ENCODE peak calls at places on chromosomes 3 and 15, in five cellular contexts. W is A549, Z is neuronal stem cell, O is psoas muscle, J is PC-3. U is an unnamed sample. For H3K9me3, the result is how much of the 10 kb centered on the place peaks cover.

GRCh38 chr15:89492111-89492641 is 4.2 kb downstream of the RHCG start:
- DNase-seq in W (no peak), J (peak), Z (no peak), O (no peak), U (no peak)

GRCh38 chr15:79101866-79102581 is 11.4 kb upstream of the RASGRF1 start:
- DNase-seq in J (no peak), W (no peak), Z (no peak), O (no peak), U (no peak)

GRCh38 chr3:9914011-9914410 is 2.9 kb upstream of the IL17RC start:
- DNase-seq in W (no peak), O (no peak), J (peak), Z (no peak), U (no peak)

GRCh38 chr15:81133782-81134461 is at the start of gene CFAP161:
- DNase-seq in J (no peak), O (peak), Z (peak), W (peak), U (peak)

GRCh38 chr3:185927501-185928200 is 10.2 kb downstream of the TRA2B start:
- DNase-seq in W (no peak), Z (no peak), O (no peak), J (no peak), U (no peak)

GRCh38 chr3:49563766-49564165 is 9.5 kb downstream of the BSN start:
- DNase-seq in J (no peak), W (no peak), O (no peak), Z (no peak), U (no peak)

GRCh38 chr3:152021951-152022461 is 148.6 kb downstream of the SUCNR1 start:
- DNase-seq in Z (no peak), J (peak), W (peak), O (no peak), U (no peak)

GRCh38 chr3:149552700-149553099 is 78.2 kb downstream of the TM4SF4 start:
- DNase-seq in W (no peak), O (no peak), Z (no peak), J (no peak), U (no peak)

GRCh38 chr3:149934524-149934923 is 36.2 kb downstream of the PFN2 start:
- DNase-seq in Z (no peak), J (no peak), O (peak), W (no peak), U (no peak)

GRCh38 chr3:31945738-31946052 is 35.4 kb downstream of the OSBPL10 start:
- DNase-seq in J (no peak), O (no peak), Z (no peak), W (no peak), U (no peak)

GRCh38 chr15:58178668-58179067 is 40.5 kb downstream of the AQP9 start:
- DNase-seq in W (no peak), O (no peak), Z (no peak), J (no peak), U (no peak)

GRCh38 chr15:40982855-40983254 is 29.6 kb downstream of the CHAC1 start:
- DNase-seq in O (no peak), J (no peak), W (no peak), Z (no peak), U (no peak)

GRCh38 chr15:40984963-40985362 is 31.7 kb downstream of the CHAC1 start:
- DNase-seq in W (no peak), O (no peak), Z (no peak), J (no peak), U (no peak)

GRCh38 chr15:40984406-40984805 is 31.1 kb downstream of the CHAC1 start:
- DNase-seq in Z (no peak), W (no peak), O (no peak), J (no peak), U (no peak)

GRCh38 chr15:40978141-40978540 is 24.9 kb downstream of the CHAC1 start:
- DNase-seq in Z (no peak), W (no peak), O (no peak), J (no peak), U (no peak)

GRCh38 chr15:40981186-40981585 is 27.9 kb downstream of the CHAC1 start:
- DNase-seq in O (no peak), Z (no peak), W (no peak), J (no peak), U (no peak)
- H3K27ac ChIP-seq in O (no peak), Z (no peak), W (no peak), J (no peak), U (no peak)

GRCh38 chr3:199815-200214 is 3.3 kb downstream of the CHL1 start:
- DNase-seq in J (no peak), W (no peak), Z (no peak), O (no peak), U (no peak)
- H3K9me3 ChIP-seq in J (under half), W (under half), Z (under half), O (under half), U (under half)

GRCh38 chr3:158794206-158794605 is 7.6 kb upstream of the MFSD1 start:
- DNase-seq in W (no peak), Z (no peak), J (no peak), O (no peak), U (no peak)

GRCh38 chr3:158788446-158788845 is 13.4 kb upstream of the MFSD1 start:
- DNase-seq in W (no peak), O (no peak), J (peak), Z (no peak), U (no peak)

GRCh38 chr3:158792709-158793108 is 9.1 kb upstream of the MFSD1 start:
- DNase-seq in O (no peak), W (peak), J (peak), Z (no peak), U (no peak)

GRCh38 chr3:158789592-158789991 is 12.3 kb upstream of the MFSD1 start:
- DNase-seq in W (peak), Z (no peak), O (no peak), J (peak), U (no peak)

GRCh38 chr3:158791259-158791920 is 10.5 kb upstream of the MFSD1 start:
- DNase-seq in Z (peak), J (peak), W (peak), O (no peak), U (no peak)
- H3K4me3 ChIP-seq in Z (no peak), J (no peak), W (no peak), O (peak), U (no peak)

DNA sequence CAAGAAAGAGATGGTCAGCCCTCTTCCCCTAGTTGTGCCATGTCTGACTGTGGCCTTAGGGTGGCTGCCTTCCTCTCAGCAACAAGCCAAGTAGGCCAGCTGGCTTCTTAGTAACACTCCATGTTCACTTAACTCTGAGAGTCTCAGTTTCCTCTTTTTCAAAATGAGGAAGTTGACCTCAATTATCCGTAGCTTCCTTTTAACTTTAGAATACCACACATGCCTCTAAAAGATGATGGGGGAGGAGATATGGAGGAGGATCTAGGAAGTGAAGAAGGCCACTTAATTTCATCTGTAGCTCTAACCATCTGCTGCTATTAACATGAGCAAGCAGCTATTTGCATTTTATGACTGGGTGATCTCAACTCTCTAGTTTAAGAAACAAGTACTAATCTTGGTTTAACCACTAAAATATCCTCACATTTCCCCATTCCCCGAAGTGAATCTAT is 32.9 kb downstream of the CD200R1L start:
- DNase-seq in W (no peak), O (no peak), Z (no peak), J (no peak), U (no peak)
- H3K27ac ChIP-seq in W (peak), O (no peak), Z (no peak), J (no peak), U (no peak)

GRCh38 chr15:20340931-20341661 is 200.5 kb downstream of the GOLGA6L6 start:
- DNase-seq in O (peak), Z (no peak), W (peak), J (peak), U (peak)

GRCh38 chr15:20344601-20345400 is 196.8 kb downstream of the GOLGA6L6 start:
- DNase-seq in J (no peak), W (peak), Z (no peak), O (no peak), U (peak)

GRCh38 chr15:20345401-20345958 is 196.1 kb downstream of the GOLGA6L6 start:
- DNase-seq in J (no peak), Z (no peak), O (peak), W (peak), U (peak)

GRCh38 chr15:20341901-20342605 is 199.5 kb downstream of the GOLGA6L6 start:
- DNase-seq in O (peak), Z (no peak), J (peak), W (peak), U (peak)

GRCh38 chr15:20340331-20340811 is 201.2 kb downstream of the GOLGA6L6 start:
- DNase-seq in W (peak), O (peak), Z (no peak), J (peak), U (peak)
- H3K9me3 ChIP-seq in W (half or more), O (under half), Z (under half), J (half or more), U (under half)